ENCODE peak calls at places on chromosomes 13 and 19, in ten cellular contexts. Z, F, D, H, M, T, E, R, N and S are unnamed samples.
A peak's percentile ranks its signal among the peaks of the same experiment; 100 is the strongest.

GRCh38 chr13:41568990-41569387 is 111.6 kb downstream of the RGCC start:
- DNase-seq in F (no peak), E (no peak), R (no peak), T (no peak), N (no peak), D (peak; percentile 71), Z (no peak), M (no peak), H (peak; percentile 71), S (no peak)

GRCh38 chr19:41868989-41869300 is 8.1 kb upstream of the CD79A start:
- DNase-seq in F (no peak), N (no peak), E (no peak), R (no peak), H (no peak), Z (no peak), D (no peak), M (no peak), T (no peak), S (no peak)

GRCh38 chr19:29016926-29017760 is 195.8 kb downstream of the UQCRFS1 start:
- DNase-seq in E (no peak), R (no peak), D (no peak), F (no peak), M (no peak), T (no peak), N (no peak), H (no peak), Z (no peak), S (no peak)

GRCh38 chr19:44260343-44260681 is 626 bp downstream of the ZNF233 start:
- DNase-seq in D (no peak), H (no peak), M (no peak), R (no peak), F (no peak), N (no peak), E (peak; percentile 2), T (no peak), Z (no peak), S (no peak)

GRCh38 chr13:48297131-48297786 is 6.3 kb upstream of the RB1 start:
- DNase-seq in F (no peak), T (no peak), R (no peak), H (no peak), N (no peak), M (no peak), D (no peak), E (no peak), Z (no peak), S (no peak)

GRCh38 chr13:49690133-49690989 is 925 bp downstream of the EBPL start:
- DNase-seq in M (no peak), N (no peak), E (no peak), T (no peak), Z (no peak), D (peak; percentile 71), R (no peak), H (no peak), F (no peak), S (no peak)

GRCh38 chr19:28242317-28242927 is 970.5 kb downstream of the UQCRFS1 start:
- DNase-seq in F (no peak), T (no peak), M (no peak), R (peak; percentile 46), H (peak; percentile 4), N (no peak), Z (no peak), D (peak; percentile 60), E (no peak), S (no peak)

GRCh38 chr13:39350461-39350881 is 252.5 kb downstream of the LHFPL6 start:
- DNase-seq in E (no peak), N (no peak), T (no peak), R (no peak), D (peak; percentile 25), F (no peak), M (no peak), Z (peak; percentile 53), H (no peak), S (no peak)

GRCh38 chr19:18503971-18504885 is 17.6 kb downstream of the ELL start:
- DNase-seq in H (no peak), N (no peak), M (no peak), T (no peak), R (no peak), Z (no peak), D (no peak), F (no peak), E (no peak), S (no peak)

GRCh38 chr19:35314858-35315470 is 14.0 kb upstream of the CD22 start:
- DNase-seq in D (no peak), F (no peak), Z (no peak), N (no peak), E (no peak), M (no peak), T (no peak), H (no peak), R (no peak), S (no peak)